ENCODE peak calls at places on chromosome 10, in four cellular contexts. R is heart left ventricle, E is spleen, Y is cardiac muscle cell. N is an unnamed sample.

GRCh38 chr10:81472927-81473470 is 402.0 kb upstream of the NRG3 start:
- DNase-seq in R (no peak), E (peak; percentile 75), Y (no peak), N (no peak)

GRCh38 chr10:130481076-130481930 is 345.1 kb downstream of the GLRX3 start:
- DNase-seq in R (no peak), E (no peak), Y (no peak), N (no peak)

GRCh38 chr10:22554481-22555182 is 159.7 kb downstream of the PIP4K2A start:
- DNase-seq in R (peak; percentile 81), E (no peak), Y (peak; percentile 89), N (peak; percentile 81)

GRCh38 chr10:130037169-130037661 is 73.1 kb upstream of the EBF3 start:
- DNase-seq in R (no peak), E (peak; percentile 70), Y (no peak), N (no peak)

GRCh38 chr10:24706479-24707118 is 17.1 kb downstream of the ARHGAP21 start:
- DNase-seq in R (no peak), E (no peak), Y (peak; percentile 96), N (peak; percentile 95)

GRCh38 chr10:49610735-49611165 is 640 bp downstream of the SLC18A3 start:
- DNase-seq in R (no peak), E (peak; percentile 69), Y (no peak), N (no peak)

GRCh38 chr10:32366111-32366510 is 19.2 kb upstream of the EPC1 start:
- DNase-seq in R (no peak), E (no peak), Y (no peak), N (no peak)

GRCh38 chr10:22476601-22477364 is 131.5 kb downstream of the SPAG6 start:
- DNase-seq in R (no peak), E (no peak), Y (no peak), N (no peak)

GRCh38 chr10:23099816-23100215 is 4.4 kb downstream of the MSRB2 start:
- DNase-seq in R (no peak), E (no peak), Y (no peak), N (no peak)

GRCh38 chr10:96646774-96647173 is 60.0 kb upstream of the TM9SF3 start:
- DNase-seq in R (no peak), E (no peak), Y (no peak), N (no peak)

GRCh38 chr10:31099664-31100063 is 68.0 kb upstream of the ZNF438 start:
- DNase-seq in R (no peak), E (no peak), Y (no peak), N (no peak)

GRCh38 chr10:52440612-52441285 is 126.7 kb downstream of the DKK1 start:
- DNase-seq in R (no peak), E (no peak), Y (no peak), N (no peak)

GRCh38 chr10:117075064-117075463 is 63.0 kb downstream of the VAX1 start:
- DNase-seq in R (no peak), E (no peak), Y (no peak), N (peak; percentile 1)

GRCh38 chr10:80509108-80509402 is 28.6 kb upstream of the SH2D4B start:
- DNase-seq in R (no peak), E (no peak), Y (no peak), N (no peak)

GRCh38 chr10:29634764-29635625 is at the start of gene SVIL:
- DNase-seq in R (peak; percentile 66), E (no peak), Y (peak; percentile 71), N (peak; percentile 92)

GRCh38 chr10:84783386-84783785 is 455.0 kb downstream of the CCSER2 start:
- DNase-seq in R (no peak), E (no peak), Y (peak; percentile 11), N (peak; percentile 49)
- TF ChIP-seq CTCF in R (peak; percentile 54), E (peak; percentile 26), Y (peak; percentile 34), N (peak; percentile 90)

DNA sequence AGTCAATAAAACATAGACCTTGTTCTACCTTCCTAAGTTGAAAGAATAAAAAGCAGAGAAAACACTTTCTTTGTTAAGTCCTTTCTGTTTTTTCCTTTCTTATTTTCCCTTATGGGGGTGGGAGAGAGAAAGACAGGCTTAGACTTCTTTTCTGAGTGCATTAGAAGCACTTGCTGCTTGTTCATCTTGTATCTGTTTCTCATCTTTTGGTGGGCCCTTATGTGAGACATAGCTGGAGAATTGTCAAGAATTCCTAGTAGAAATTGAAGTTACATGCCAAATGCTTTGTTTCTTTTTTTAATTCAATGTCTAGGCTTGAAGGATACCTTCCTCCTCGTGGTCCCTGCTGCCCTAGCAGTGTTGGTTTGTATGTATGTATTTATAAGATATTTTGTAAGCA is 6.7 kb downstream of the EIF4EBP2 start:
- DNase-seq in R (no peak), E (no peak), Y (no peak), N (no peak)
- H3K27ac ChIP-seq in R (no peak overlapping the region), E (no peak overlapping the region), Y (no peak overlapping the region), N (no peak overlapping the region)

GRCh38 chr10:58414270-58415041 is 29.2 kb downstream of the TFAM start:
- DNase-seq in R (no peak), E (no peak), Y (peak; percentile 89), N (peak; percentile 71)
- TF ChIP-seq CTCF in R (peak; percentile 44), E (no peak), Y (peak; percentile 57), N (peak; percentile 51)

DNA sequence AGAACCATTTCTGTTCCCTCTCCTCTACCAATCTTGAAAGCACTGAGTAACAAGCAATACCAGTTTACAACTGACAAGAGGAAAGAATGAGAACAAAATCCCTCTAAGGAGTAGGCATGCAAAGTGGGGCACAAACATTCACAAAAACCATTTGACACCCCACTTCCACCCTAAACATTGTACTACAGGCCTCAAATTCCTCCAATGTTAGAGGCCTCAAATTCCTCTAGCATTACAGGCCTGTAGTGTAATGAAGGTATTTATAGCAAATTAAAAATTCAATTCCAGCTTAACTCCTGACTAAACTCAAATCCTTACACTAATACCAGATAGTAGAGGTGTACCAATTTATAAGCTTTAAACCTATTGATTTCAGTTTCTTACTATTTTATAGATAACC is 85.4 kb downstream of the SIRT1 start:
- DNase-seq in R (no peak), E (no peak), Y (no peak), N (no peak)
- H3K27ac ChIP-seq in R (no peak overlapping the region), E (no peak overlapping the region), Y (no peak overlapping the region), N (no peak overlapping the region)